ENCODE peak calls at places on chromosomes 16 and 17, in four cellular contexts. F, D, B and J are unnamed samples.

GRCh38 chr17:17415006-17415405 is 61.8 kb upstream of the MED9 start:
- DNase-seq in B (no peak), D (peak), F (no peak), J (no peak)

GRCh38 chr17:40354191-40355122 is 10.1 kb downstream of the GJD3 start:
- DNase-seq in D (no peak), B (no peak), F (no peak), J (no peak)

GRCh38 chr16:87143661-87144121 is 173.5 kb downstream of the C16orf95 start:
- DNase-seq in D (no peak), F (no peak), B (no peak), J (no peak)

GRCh38 chr17:36532435-36532975 is 2.2 kb downstream of the MYO19 start:
- DNase-seq in D (no peak), B (no peak), F (no peak), J (no peak)

GRCh38 chr17:8785547-8786412 is 13.4 kb downstream of the MFSD6L start:
- DNase-seq in D (peak), F (no peak), B (peak), J (peak)

GRCh38 chr16:51636913-51637743 is 486.1 kb upstream of the SALL1 start:
- DNase-seq in B (no peak), D (no peak), F (no peak), J (no peak)

GRCh38 chr17:76431509-76431908 is 21.4 kb downstream of the UBE2O start:
- DNase-seq in D (no peak), F (no peak), B (no peak), J (no peak)

GRCh38 chr17:45948881-45949624 is 50.0 kb upstream of the STH start:
- DNase-seq in B (peak), D (peak), F (no peak), J (peak)

GRCh38 chr17:42365136-42365535 is 23.1 kb downstream of the STAT3 start:
- DNase-seq in F (no peak), D (peak), B (peak), J (no peak)

GRCh38 chr16:81036751-81037350 is 1.2 kb downstream of the ATMIN start:
- DNase-seq in F (no peak), B (peak), D (no peak), J (no peak)

GRCh38 chr17:63437287-63438091 is 8.6 kb downstream of the CYB561 start:
- DNase-seq in F (no peak), D (no peak), B (peak), J (no peak)

GRCh38 chr16:62068747-62069146 is 32.5 kb upstream of the CDH8 start:
- DNase-seq in B (peak), F (no peak), D (no peak), J (no peak)

GRCh38 chr17:48378238-48378637 is 51.8 kb downstream of the SKAP1 start:
- DNase-seq in D (no peak), F (no peak), B (no peak), J (no peak)

GRCh38 chr17:17500999-17501605 is 4.9 kb upstream of the RASD1 start:
- DNase-seq in B (no peak), D (no peak), F (no peak), J (no peak)

GRCh38 chr16:23348579-23349469 is 46.7 kb downstream of the SCNN1B start:
- DNase-seq in D (no peak), F (no peak), B (peak), J (no peak)

GRCh38 chr17:1830288-1830687 is 483 bp downstream of the RPA1 start:
- DNase-seq in F (no peak), D (no peak), B (peak), J (peak)

GRCh38 chr16:15518412-15519351 is 84.3 kb downstream of the BMERB1 start:
- DNase-seq in B (no peak), F (no peak), D (peak), J (peak)

GRCh38 chr17:64741924-64742670 is 80.0 kb upstream of the SMURF2 start:
- DNase-seq in F (no peak), D (peak), B (no peak), J (no peak)

GRCh38 chr17:28330671-28331070 is 4.6 kb downstream of the IFT20 start:
- DNase-seq in D (no peak), F (no peak), B (no peak), J (no peak)

GRCh38 chr17:37429039-37429438 is 22.4 kb downstream of the TADA2A start:
- DNase-seq in D (no peak), F (no peak), B (no peak), J (no peak)

GRCh38 chr17:2183346-2183745 is 120.2 kb downstream of the SMG6 start:
- DNase-seq in F (no peak), D (peak), B (no peak), J (no peak)

GRCh38 chr17:7122386-7122785 is 7.8 kb upstream of the ASGR2 start:
- DNase-seq in D (peak), F (no peak), B (no peak), J (no peak)

GRCh38 chr17:68595496-68595895 is 5.7 kb downstream of the FAM20A start:
- DNase-seq in D (no peak), F (no peak), B (no peak), J (no peak)

GRCh38 chr17:71252446-71252845 is 868.4 kb upstream of the SOX9 start:
- DNase-seq in F (no peak), D (no peak), B (no peak), J (no peak)

GRCh38 chr17:80049986-80050385 is 13.5 kb downstream of the CCDC40 start:
- DNase-seq in D (no peak), B (no peak), F (no peak), J (no peak)

GRCh38 chr16:56606688-56607618 is 1.4 kb upstream of the MT2A start:
- DNase-seq in F (no peak), B (no peak), D (peak), J (peak)

GRCh38 chr16:51624083-51624775 is 473.2 kb upstream of the SALL1 start:
- DNase-seq in F (no peak), D (no peak), B (no peak), J (no peak)

GRCh38 chr16:85718682-85719081 is 29.9 kb upstream of the GINS2 start:
- DNase-seq in D (no peak), B (peak), F (no peak), J (peak)

GRCh38 chr17:77943971-77944370 is 14.5 kb upstream of the TNRC6C start:
- DNase-seq in B (no peak), F (no peak), D (no peak), J (no peak)

GRCh38 chr16:23491490-23492391 is 18.6 kb downstream of the GGA2 start:
- DNase-seq in B (no peak), D (peak), F (no peak), J (no peak)

GRCh38 chr16:56547120-56547948 is 17.5 kb upstream of the MT4 start:
- DNase-seq in B (peak), D (peak), F (no peak), J (no peak)

GRCh38 chr16:50847166-50847565 is 105.3 kb downstream of the CYLD start:
- DNase-seq in D (no peak), B (no peak), F (no peak), J (no peak)

GRCh38 chr17:42548993-42549755 is 3.5 kb upstream of the HSD17B1 start:
- DNase-seq in F (no peak), B (no peak), D (no peak), J (no peak)

GRCh38 chr17:68198931-68199836 is 48.7 kb upstream of the AMZ2 start:
- DNase-seq in D (no peak), F (no peak), B (no peak), J (peak)

GRCh38 chr17:7224661-7225111 is 4.9 kb downstream of the ACADVL start:
- DNase-seq in F (no peak), B (no peak), D (no peak), J (no peak)

GRCh38 chr17:45382226-45382625 is 50.4 kb downstream of the ARHGAP27 start:
- DNase-seq in F (no peak), B (no peak), D (peak), J (no peak)

GRCh38 chr17:66431910-66432309 is 129.5 kb downstream of the PRKCA start:
- DNase-seq in D (peak), B (no peak), F (no peak), J (peak)

GRCh38 chr17:77470800-77471733 is 330.3 kb downstream of the SEC14L1 start:
- DNase-seq in B (peak), D (peak), F (no peak), J (peak)

GRCh38 chr17:69358688-69359596 is 32.0 kb upstream of the ABCA5 start:
- DNase-seq in D (no peak), F (peak), B (peak), J (no peak)

DNA sequence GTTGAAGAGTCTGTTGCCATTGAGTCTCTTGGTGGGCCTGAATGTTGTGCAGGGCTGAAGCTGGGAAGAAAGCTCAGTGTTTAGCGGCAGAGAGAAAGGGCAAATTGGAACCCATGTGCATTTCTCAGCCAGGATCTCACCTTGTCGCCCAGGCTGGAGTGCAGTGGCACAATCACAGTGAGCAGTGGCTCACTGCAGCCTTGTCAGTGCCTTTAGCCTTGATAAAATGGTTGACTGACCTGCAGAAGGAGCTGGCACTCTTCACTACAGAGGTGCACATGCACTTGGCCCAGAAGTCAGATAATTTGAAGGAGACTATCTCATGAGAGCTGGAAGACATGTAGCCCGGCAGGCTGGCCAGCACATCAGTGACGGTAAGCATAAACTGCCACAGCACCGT is 124.2 kb upstream of the TBX2 start:
- DNase-seq in B (no peak), F (no peak), D (no peak), J (no peak)
- H3K27ac ChIP-seq in B (no peak), F (no peak), D (no peak), J (no peak)

DNA sequence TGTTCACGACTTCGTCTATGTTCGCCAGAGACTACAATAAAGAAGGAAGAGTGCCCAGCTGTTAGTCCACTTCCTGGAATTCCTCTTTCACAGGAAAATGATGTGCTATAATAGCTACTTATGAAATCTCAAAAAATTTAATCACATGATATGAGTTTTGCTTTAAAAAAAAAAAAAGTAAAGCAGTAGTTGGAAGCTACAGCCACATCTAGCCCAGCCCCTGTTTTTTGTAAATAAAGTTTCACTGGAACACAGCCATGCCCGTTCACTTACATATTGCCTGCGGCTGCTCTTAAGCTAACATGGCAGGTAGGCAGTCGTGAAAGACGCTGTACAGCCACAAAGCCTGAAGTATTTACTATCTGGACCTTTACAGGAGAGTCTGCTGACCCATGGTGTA is 15.3 kb downstream of the VPS53 start:
- DNase-seq in B (no peak), D (no peak), F (no peak), J (no peak)
- TF ChIP-seq ELK1 in B (no peak), D (no peak), F (no peak), J (no peak)

DNA sequence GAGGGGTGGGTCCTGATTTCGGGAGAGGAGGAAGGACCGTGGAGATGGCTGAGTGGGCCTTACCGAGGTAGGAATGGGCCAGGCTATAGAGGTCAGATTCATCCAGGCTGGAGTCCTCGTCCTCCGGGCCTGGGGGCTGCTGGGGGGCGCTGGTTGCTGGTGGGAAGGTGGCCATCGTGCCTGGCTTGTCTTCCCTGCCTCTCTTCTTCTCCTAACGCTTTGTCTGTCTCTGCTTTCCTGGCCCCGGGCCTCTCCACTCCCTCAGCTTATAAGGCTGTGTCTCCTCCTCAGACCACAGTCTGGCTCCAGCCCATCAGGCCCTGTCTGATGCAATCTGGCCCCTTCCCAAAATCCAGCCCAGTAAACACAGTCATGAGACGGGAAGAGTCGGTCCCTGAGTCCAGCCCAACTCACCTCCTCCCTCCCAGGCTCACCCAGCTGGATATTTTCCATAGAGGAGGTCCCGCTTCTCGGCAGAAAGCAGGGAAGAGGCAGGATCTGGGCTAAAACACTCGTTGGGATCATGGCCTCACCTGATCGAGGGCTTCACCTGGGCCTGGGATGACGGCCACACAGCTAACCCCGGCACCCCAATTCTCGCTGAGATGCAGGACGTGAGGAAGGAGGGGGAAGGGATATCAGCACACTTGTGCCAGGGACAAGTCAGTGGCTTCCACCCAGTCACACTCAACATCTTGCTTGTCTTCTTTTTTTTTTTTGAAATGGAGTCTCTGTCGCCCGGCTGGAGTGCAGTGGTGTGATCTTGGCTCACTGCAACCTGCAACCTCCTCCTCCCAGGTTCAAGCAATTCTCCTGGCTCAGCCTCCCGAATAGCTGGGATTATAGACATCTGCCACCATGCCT is at the start of gene NUPR1:
- DNase-seq in B (no peak), F (no peak), D (peak), J (peak)
- H3K27ac ChIP-seq in B (no peak), F (no peak), D (peak), J (peak)

GRCh38 chr16:2335286-2335895 is 5.1 kb downstream of the ABCA3 start:
- DNase-seq in F (no peak), B (no peak), D (no peak), J (no peak)
- TF ChIP-seq ELK1 in F (no peak), B (no peak), D (no peak), J (no peak)

DNA sequence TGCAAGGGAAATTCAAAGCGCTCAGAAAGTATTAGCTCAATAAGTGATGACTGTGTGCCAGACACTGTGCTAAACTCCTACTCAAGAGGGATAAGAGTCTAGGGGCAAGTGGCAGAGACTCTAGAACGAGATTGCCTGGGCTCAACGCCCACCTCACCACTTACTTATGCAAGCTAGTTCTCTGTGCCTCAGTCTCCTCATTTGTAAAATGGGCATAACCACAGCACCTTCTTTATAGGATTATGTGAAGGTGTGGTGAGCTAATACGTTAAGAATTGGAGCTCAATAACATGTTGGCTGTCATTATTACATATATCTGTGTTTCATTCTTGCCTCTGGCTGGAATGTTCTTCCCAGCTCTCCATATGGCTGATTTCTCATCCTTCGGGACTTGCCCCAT is 15.4 kb downstream of the DEXI start:
- DNase-seq in B (no peak), D (no peak), F (no peak), J (no peak)
- H3K27ac ChIP-seq in B (no peak), D (no peak), F (no peak), J (no peak)

GRCh38 chr17:74216505-74216904 is 3.1 kb downstream of the TTYH2 start:
- DNase-seq in D (no peak), F (no peak), B (no peak), J (no peak)

GRCh38 chr17:74218436-74218835 is 5.1 kb downstream of the TTYH2 start:
- DNase-seq in D (no peak), F (no peak), B (no peak), J (no peak)

GRCh38 chr17:74215332-74215727 is 2.0 kb downstream of the TTYH2 start:
- DNase-seq in F (no peak), D (no peak), B (no peak), J (no peak)

GRCh38 chr17:74214642-74215331 is 1.4 kb downstream of the TTYH2 start:
- DNase-seq in F (no peak), B (no peak), D (no peak), J (no peak)

GRCh38 chr17:74217036-74217725 is 3.8 kb downstream of the TTYH2 start:
- DNase-seq in D (no peak), B (no peak), F (no peak), J (no peak)
- TF ChIP-seq ELK1 in D (no peak), B (no peak), F (no peak), J (no peak)

GRCh38 chr16:73082608-73083007 is 34.7 kb upstream of the ZFHX3 start:
- DNase-seq in D (peak), B (no peak), F (no peak), J (no peak)
- H3K27ac ChIP-seq in D (peak), B (no peak), F (no peak), J (peak)